ENCODE peak calls at places on chromosomes 7 and 10, in five cellular contexts. R is iPS-NIHi11; O is SW 1271; X is CD4-positive, alpha-beta T cell; K is Panc1. M is an unnamed sample.

GRCh38 chr7:128032605-128033235 is 1.5 kb upstream of the LRRC4 start:
- DNase-seq in R (peak), O (no peak), X (no peak), K (no peak), M (no peak)

GRCh38 chr10:17562572-17562971 is 54.6 kb downstream of the HACD1 start:
- DNase-seq in R (peak), O (no peak), X (no peak), K (no peak), M (no peak)

GRCh38 chr7:30584970-30585369 is 9.7 kb upstream of the GARS1 start:
- DNase-seq in R (no peak), O (no peak), X (no peak), K (no peak), M (no peak)

GRCh38 chr7:44769381-44770209 is 20.9 kb downstream of the ZMIZ2 start:
- DNase-seq in R (no peak), O (no peak), X (no peak), K (no peak), M (peak)

GRCh38 chr10:102422586-102423129 is 2.0 kb downstream of the FBXL15 start:
- DNase-seq in R (peak), O (no peak), X (peak), K (peak), M (peak)

GRCh38 chr10:83023647-83024046 is 1115.7 kb upstream of the GHITM start:
- DNase-seq in R (no peak), O (no peak), X (no peak), K (no peak), M (no peak)

GRCh38 chr10:71045188-71045841 is 156.9 kb upstream of the PCBD1 start:
- DNase-seq in R (no peak), O (no peak), X (no peak), K (no peak), M (no peak)

GRCh38 chr7:20777377-20778062 is 9.2 kb downstream of the SP8 start:
- DNase-seq in R (no peak), O (no peak), X (no peak), K (no peak), M (no peak)

GRCh38 chr7:8434290-8435002 is 1.0 kb downstream of the NXPH1 start:
- DNase-seq in R (peak), O (no peak), X (no peak), K (no peak), M (no peak)

GRCh38 chr7:914521-915194 is 38.3 kb downstream of the GET4 start:
- DNase-seq in R (no peak), O (no peak), X (no peak), K (no peak), M (no peak)

GRCh38 chr7:37081436-37081835 is 357.1 kb upstream of the AOAH start:
- DNase-seq in R (no peak), O (no peak), X (no peak), K (no peak), M (no peak)

M was measured in NCI-H460.